ENCODE peak calls at places on chromosomes 3 and 15, in six cellular contexts. One of them, this sample, is unnamed.

GRCh38 chr3:99823723-99824711 is 6.4 kb downstream of the CMSS1 start:
- DNase-seq in body of pancreas: no peak
- DNase-seq in mammary epithelial cell: no peak
- DNase-seq in AG09319: no peak
- DNase-seq in CD8-positive, alpha-beta T cell: no peak
- DNase-seq in GM10248: no peak
- DNase-seq in this sample: no peak

GRCh38 chr3:157618075-157618760 is 115.0 kb upstream of the VEPH1 start:
- DNase-seq in body of pancreas: peak; percentile 24
- DNase-seq in mammary epithelial cell: peak; percentile 79
- DNase-seq in AG09319: peak; percentile 43
- DNase-seq in CD8-positive, alpha-beta T cell: no peak
- DNase-seq in GM10248: peak; percentile 53
- DNase-seq in this sample: no peak

GRCh38 chr3:187743195-187744141 is 1.8 kb downstream of the BCL6 start:
- DNase-seq in body of pancreas: peak; percentile 65
- DNase-seq in mammary epithelial cell: peak; percentile 35
- DNase-seq in AG09319: no peak
- DNase-seq in CD8-positive, alpha-beta T cell: peak; percentile 50
- DNase-seq in GM10248: no peak
- DNase-seq in this sample: peak; percentile 31

GRCh38 chr3:38843898-38844297 is 27.9 kb upstream of the SCN10A start:
- DNase-seq in body of pancreas: no peak
- DNase-seq in mammary epithelial cell: peak; percentile 45
- DNase-seq in AG09319: peak; percentile 37
- DNase-seq in CD8-positive, alpha-beta T cell: no peak
- DNase-seq in GM10248: no peak
- DNase-seq in this sample: no peak

GRCh38 chr3:144942093-144942492 is 970.5 kb downstream of the DIPK2A start:
- DNase-seq in body of pancreas: no peak
- DNase-seq in mammary epithelial cell: peak; percentile 67
- DNase-seq in AG09319: no peak
- DNase-seq in CD8-positive, alpha-beta T cell: no peak
- DNase-seq in GM10248: no peak
- DNase-seq in this sample: no peak

GRCh38 chr3:97613139-97613538 is 151.4 kb upstream of the ARL6 start:
- DNase-seq in body of pancreas: no peak
- DNase-seq in mammary epithelial cell: no peak
- DNase-seq in AG09319: no peak
- DNase-seq in CD8-positive, alpha-beta T cell: no peak
- DNase-seq in GM10248: no peak
- DNase-seq in this sample: no peak

GRCh38 chr3:23324745-23325144 is 121.6 kb downstream of the UBE2E2 start:
- DNase-seq in body of pancreas: no peak
- DNase-seq in mammary epithelial cell: peak; percentile 60
- DNase-seq in AG09319: peak; percentile 0
- DNase-seq in CD8-positive, alpha-beta T cell: no peak
- DNase-seq in GM10248: no peak
- DNase-seq in this sample: no peak

GRCh38 chr3:21551019-21551418 is 200.0 kb downstream of the ZNF385D start:
- DNase-seq in body of pancreas: no peak
- DNase-seq in mammary epithelial cell: no peak
- DNase-seq in AG09319: no peak
- DNase-seq in CD8-positive, alpha-beta T cell: no peak
- DNase-seq in GM10248: no peak
- DNase-seq in this sample: no peak

GRCh38 chr3:141094851-141095545 is 43.9 kb downstream of the SPSB4 start:
- DNase-seq in body of pancreas: peak; percentile 73
- DNase-seq in mammary epithelial cell: no peak
- DNase-seq in AG09319: no peak
- DNase-seq in CD8-positive, alpha-beta T cell: no peak
- DNase-seq in GM10248: no peak
- DNase-seq in this sample: peak; percentile 43

GRCh38 chr3:196111939-196112386 is 30.1 kb upstream of the TFRC start:
- DNase-seq in body of pancreas: no peak
- DNase-seq in mammary epithelial cell: no peak
- DNase-seq in AG09319: no peak
- DNase-seq in CD8-positive, alpha-beta T cell: peak; percentile 19
- DNase-seq in GM10248: peak; percentile 72
- DNase-seq in this sample: no peak

GRCh38 chr15:37109952-37110630 is 9.7 kb upstream of the MEIS2 start:
- DNase-seq in body of pancreas: peak; percentile 54
- DNase-seq in mammary epithelial cell: no peak
- DNase-seq in AG09319: no peak
- DNase-seq in CD8-positive, alpha-beta T cell: no peak
- DNase-seq in GM10248: no peak
- DNase-seq in this sample: no peak

DNA sequence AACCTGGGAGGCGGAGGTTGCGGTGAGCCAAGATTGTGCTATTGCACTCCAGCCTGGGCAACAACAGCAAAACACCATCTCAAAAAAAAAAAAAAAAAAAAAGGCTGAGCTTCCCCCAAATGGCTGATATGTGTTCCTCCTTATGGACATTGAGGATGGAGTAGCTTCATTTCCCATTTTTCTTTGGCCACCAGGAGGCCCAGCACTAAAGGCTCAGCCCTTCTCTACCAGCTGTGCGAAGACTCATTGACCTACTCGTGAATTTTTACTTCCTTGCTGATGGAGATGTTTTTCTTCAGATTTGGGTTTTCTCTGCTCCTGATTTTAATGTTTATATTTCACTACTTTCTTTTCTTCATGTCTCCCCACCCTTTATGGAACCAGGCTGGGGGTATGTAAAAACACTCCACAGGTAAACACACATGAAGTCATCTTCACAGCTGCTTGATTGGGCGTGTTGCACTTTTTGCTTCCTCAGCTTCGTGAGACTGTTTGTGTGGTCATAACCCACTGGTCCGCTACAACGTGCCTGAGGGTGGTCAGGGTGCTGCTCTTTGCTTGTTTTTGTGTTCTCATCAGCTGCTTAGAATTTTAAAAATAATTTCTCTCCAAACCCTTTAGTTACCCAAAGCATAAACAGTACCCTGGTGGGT is 13.5 kb downstream of the SEMA4B start:
- DNase-seq in body of pancreas: no peak
- DNase-seq in mammary epithelial cell: no peak
- DNase-seq in AG09319: no peak
- DNase-seq in CD8-positive, alpha-beta T cell: no peak
- DNase-seq in GM10248: no peak
- DNase-seq in this sample: no peak
- TF ChIP-seq CTCF in body of pancreas: peak; percentile 41
- TF ChIP-seq CTCF in mammary epithelial cell: peak; percentile 31
- TF ChIP-seq CTCF in AG09319: no peak
- TF ChIP-seq CTCF in CD8-positive, alpha-beta T cell: no peak
- TF ChIP-seq CTCF in GM10248: no peak
- TF ChIP-seq CTCF in this sample: peak; percentile 42

DNA sequence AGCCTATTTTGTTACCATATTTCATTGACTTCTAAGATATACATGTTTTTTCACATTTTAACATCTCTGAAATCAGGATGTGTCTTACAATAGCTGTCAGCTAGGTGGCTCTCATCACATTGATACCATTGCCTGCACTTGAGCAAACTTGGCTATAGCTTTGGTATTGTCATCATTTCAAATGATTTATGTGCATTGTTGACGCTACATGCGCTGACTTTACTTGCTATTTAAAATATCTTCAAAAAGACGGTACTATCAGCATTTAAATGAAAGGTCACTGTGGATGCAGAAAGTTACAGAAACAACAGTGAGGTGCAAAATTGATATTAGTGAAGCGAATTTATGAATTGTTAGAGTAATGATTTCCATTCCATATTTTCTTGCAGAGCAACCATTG is 54.0 kb upstream of the ABHD2 start:
- DNase-seq in body of pancreas: no peak
- DNase-seq in mammary epithelial cell: peak; percentile 9
- DNase-seq in AG09319: no peak
- DNase-seq in CD8-positive, alpha-beta T cell: no peak
- DNase-seq in GM10248: no peak
- DNase-seq in this sample: no peak
- TF ChIP-seq CTCF in body of pancreas: no peak
- TF ChIP-seq CTCF in mammary epithelial cell: peak; percentile 33
- TF ChIP-seq CTCF in AG09319: peak; percentile 41
- TF ChIP-seq CTCF in CD8-positive, alpha-beta T cell: no peak
- TF ChIP-seq CTCF in GM10248: peak; percentile 12
- TF ChIP-seq CTCF in this sample: peak; percentile 43

DNA sequence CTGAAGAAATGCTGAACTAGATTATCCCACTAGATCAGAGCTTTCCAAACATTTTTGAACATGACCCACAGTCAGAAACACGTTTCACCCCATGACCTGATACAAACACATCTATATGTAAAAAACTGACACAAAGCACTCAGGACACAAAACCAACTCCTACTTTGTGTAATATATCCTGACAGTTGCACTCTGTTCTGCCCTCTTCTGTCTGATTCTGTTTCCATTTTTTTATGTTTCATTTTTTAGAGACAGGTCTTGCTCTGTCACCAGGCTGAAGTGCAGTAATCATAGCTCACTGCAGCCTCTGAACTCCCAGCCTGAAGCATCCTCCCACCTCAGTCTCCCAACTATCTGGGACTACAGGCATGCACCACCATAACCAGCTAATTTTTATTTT is 15.8 kb upstream of the RFTN1 start:
- DNase-seq in body of pancreas: no peak
- DNase-seq in mammary epithelial cell: no peak
- DNase-seq in AG09319: no peak
- DNase-seq in CD8-positive, alpha-beta T cell: no peak
- DNase-seq in GM10248: no peak
- DNase-seq in this sample: no peak
- TF ChIP-seq CTCF in body of pancreas: no peak
- TF ChIP-seq CTCF in mammary epithelial cell: no peak
- TF ChIP-seq CTCF in AG09319: no peak
- TF ChIP-seq CTCF in CD8-positive, alpha-beta T cell: peak; percentile 40
- TF ChIP-seq CTCF in GM10248: peak; percentile 27
- TF ChIP-seq CTCF in this sample: no peak

DNA sequence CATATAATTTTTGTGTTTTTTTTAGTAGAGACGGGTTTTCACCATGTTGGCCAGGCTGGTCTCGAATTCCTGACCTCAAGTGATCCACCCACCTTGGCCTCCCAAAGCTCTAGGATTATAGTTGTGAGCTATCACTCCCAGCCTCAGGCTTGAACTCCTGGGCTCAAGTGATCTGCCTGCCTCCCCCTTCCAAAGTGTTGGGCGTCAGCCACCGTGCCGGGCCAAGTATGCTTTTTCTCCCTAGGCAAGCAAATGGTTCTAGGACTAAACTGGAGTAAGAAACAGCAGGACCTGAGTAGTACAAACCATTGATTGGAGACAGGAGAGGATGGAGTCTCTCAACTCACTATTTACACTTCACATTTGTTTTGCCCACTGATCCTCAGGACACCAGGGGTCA is 4.6 kb upstream of the PTPN9 start:
- DNase-seq in body of pancreas: no peak
- DNase-seq in mammary epithelial cell: no peak
- DNase-seq in AG09319: no peak
- DNase-seq in CD8-positive, alpha-beta T cell: no peak
- DNase-seq in GM10248: no peak
- DNase-seq in this sample: no peak
- TF ChIP-seq CTCF in body of pancreas: no peak
- TF ChIP-seq CTCF in mammary epithelial cell: no peak
- TF ChIP-seq CTCF in AG09319: no peak
- TF ChIP-seq CTCF in CD8-positive, alpha-beta T cell: no peak
- TF ChIP-seq CTCF in GM10248: no peak
- TF ChIP-seq CTCF in this sample: no peak

DNA sequence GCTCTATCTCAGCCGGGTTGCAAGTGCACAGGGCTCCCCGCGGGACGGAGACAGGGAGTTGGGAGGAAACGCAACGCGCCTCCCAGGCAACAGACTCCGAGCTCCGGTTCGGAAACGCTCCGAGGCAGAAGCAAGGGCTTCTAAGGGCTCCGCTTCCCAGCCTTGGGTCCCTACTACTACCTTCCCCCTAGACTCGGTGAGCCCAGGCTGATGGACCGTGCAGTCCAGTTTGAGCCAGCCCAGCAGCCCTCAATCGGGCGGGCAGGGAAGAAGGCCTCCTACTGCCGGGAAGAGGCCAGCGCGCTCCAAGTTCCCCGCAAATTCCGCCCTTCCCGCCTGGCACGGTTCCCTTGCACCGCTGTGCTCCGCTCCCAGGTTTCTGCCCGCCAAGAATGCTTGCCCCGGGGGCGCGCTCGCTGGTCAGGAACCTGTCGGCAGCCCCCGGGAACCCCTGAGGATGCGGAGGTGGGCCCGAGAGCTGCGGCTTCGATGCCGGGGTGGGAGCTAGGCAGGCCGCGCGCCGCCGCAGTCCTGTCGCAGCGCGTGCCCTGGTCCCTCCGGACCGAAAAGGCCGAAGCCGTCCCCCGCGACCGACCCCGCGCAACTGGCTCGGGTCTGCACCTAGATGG is 728 bp downstream of the TRANK1 start:
- DNase-seq in body of pancreas: peak; percentile 71
- DNase-seq in mammary epithelial cell: peak; percentile 54
- DNase-seq in AG09319: no peak
- DNase-seq in CD8-positive, alpha-beta T cell: peak; percentile 37
- DNase-seq in GM10248: peak; percentile 53
- DNase-seq in this sample: peak; percentile 40
- TF ChIP-seq CTCF in body of pancreas: peak; percentile 23
- TF ChIP-seq CTCF in mammary epithelial cell: no peak
- TF ChIP-seq CTCF in AG09319: peak; percentile 18
- TF ChIP-seq CTCF in CD8-positive, alpha-beta T cell: no peak
- TF ChIP-seq CTCF in GM10248: peak; percentile 6
- TF ChIP-seq CTCF in this sample: no peak

DNA sequence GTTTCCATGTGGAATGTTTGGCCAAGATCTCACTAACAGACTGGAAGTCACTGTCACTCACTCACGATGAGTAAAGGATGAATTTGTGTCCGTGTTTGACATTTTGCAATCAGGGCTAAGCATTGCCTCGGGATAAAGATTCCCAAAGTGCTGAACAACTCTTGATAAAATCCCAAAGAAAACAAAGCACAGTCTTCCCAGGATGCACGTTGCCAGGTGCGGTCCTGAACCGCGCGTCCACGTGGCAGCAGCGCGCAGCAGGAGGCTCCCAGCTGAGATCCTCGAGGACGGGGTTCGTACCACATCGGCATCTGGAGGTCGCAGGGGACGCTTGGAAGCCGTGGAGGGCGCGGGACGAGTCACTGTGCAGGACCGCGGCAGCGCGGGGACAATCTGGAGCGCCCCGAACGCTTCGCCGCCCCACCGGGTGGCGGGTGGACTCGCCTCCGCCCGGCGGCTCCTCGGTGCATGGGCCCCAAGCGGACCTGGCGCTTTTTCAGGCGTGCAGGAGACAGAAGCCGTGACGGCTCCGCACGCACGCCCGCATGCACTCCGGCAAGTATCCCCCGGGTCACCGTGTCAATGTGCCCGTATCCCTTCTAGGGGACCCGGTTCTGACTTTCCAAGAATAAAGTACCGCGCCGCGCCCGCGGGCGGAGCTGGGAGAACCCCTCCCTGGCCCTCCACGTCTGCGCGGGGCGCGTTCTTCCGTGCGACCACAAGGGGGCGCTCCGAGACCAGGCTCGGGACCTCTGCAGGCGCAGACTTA is 17.7 kb downstream of the CPN2 start:
- DNase-seq in body of pancreas: peak; percentile 84
- DNase-seq in mammary epithelial cell: peak; percentile 76
- DNase-seq in AG09319: peak; percentile 60
- DNase-seq in CD8-positive, alpha-beta T cell: peak; percentile 94
- DNase-seq in GM10248: peak; percentile 87
- DNase-seq in this sample: peak; percentile 98
- TF ChIP-seq CTCF in body of pancreas: peak; percentile 96
- TF ChIP-seq CTCF in mammary epithelial cell: peak; percentile 73
- TF ChIP-seq CTCF in AG09319: peak; percentile 97
- TF ChIP-seq CTCF in CD8-positive, alpha-beta T cell: peak; percentile 99
- TF ChIP-seq CTCF in GM10248: peak; percentile 99
- TF ChIP-seq CTCF in this sample: peak; percentile 100

GRCh38 chr15:48963524-48964113 is at the start of gene SHC4:
- DNase-seq in body of pancreas: peak; percentile 48
- DNase-seq in mammary epithelial cell: peak; percentile 86
- DNase-seq in AG09319: no peak
- DNase-seq in CD8-positive, alpha-beta T cell: no peak
- DNase-seq in GM10248: peak; percentile 60
- DNase-seq in this sample: peak; percentile 54
- TF ChIP-seq CTCF in body of pancreas: no peak
- TF ChIP-seq CTCF in mammary epithelial cell: peak; percentile 6
- TF ChIP-seq CTCF in AG09319: peak; percentile 42
- TF ChIP-seq CTCF in CD8-positive, alpha-beta T cell: no peak
- TF ChIP-seq CTCF in GM10248: no peak
- TF ChIP-seq CTCF in this sample: peak; percentile 38